ENCODE peak calls at places on chromosomes 12 and 14, in ten cellular contexts. One of them, this sample, is unnamed.

GRCh38 chr14:33916663-33917565 is 34.0 kb downstream of the EGLN3 start:
- DNase-seq in GM13977: no peak
- DNase-seq in esophagus squamous epithelium: no peak
- DNase-seq in left ventricle myocardium inferior: no peak
- DNase-seq in AG04450: no peak
- DNase-seq in HFFc6: no peak
- DNase-seq in ascending aorta: no peak
- DNase-seq in IMR-90: no peak
- DNase-seq in spleen: no peak
- DNase-seq in tibial artery: no peak
- DNase-seq in this sample: no peak

GRCh38 chr14:42654707-42655106 is 1048.0 kb downstream of the LRFN5 start:
- DNase-seq in left ventricle myocardium inferior: no peak
- DNase-seq in IMR-90: no peak
- DNase-seq in ascending aorta: no peak
- DNase-seq in spleen: no peak
- DNase-seq in HFFc6: no peak
- DNase-seq in AG04450: no peak
- DNase-seq in esophagus squamous epithelium: no peak
- DNase-seq in tibial artery: no peak
- DNase-seq in GM13977: no peak
- DNase-seq in this sample: no peak

GRCh38 chr14:23377873-23378563 is 1.2 kb downstream of the CMTM5 start:
- DNase-seq in GM13977: no peak
- DNase-seq in esophagus squamous epithelium: no peak
- DNase-seq in spleen: no peak
- DNase-seq in AG04450: no peak
- DNase-seq in tibial artery: no peak
- DNase-seq in ascending aorta: no peak
- DNase-seq in IMR-90: no peak
- DNase-seq in HFFc6: no peak
- DNase-seq in left ventricle myocardium inferior: no peak
- DNase-seq in this sample: no peak

GRCh38 chr12:102526701-102527100 is 46.3 kb upstream of the IGF1 start:
- DNase-seq in esophagus squamous epithelium: no peak
- DNase-seq in left ventricle myocardium inferior: no peak
- DNase-seq in ascending aorta: no peak
- DNase-seq in AG04450: no peak
- DNase-seq in GM13977: no peak
- DNase-seq in IMR-90: peak; percentile 57
- DNase-seq in spleen: no peak
- DNase-seq in HFFc6: peak; percentile 32
- DNase-seq in tibial artery: no peak
- DNase-seq in this sample: no peak

GRCh38 chr12:59194794-59195193 is 274.5 kb upstream of the LRIG3 start:
- DNase-seq in spleen: no peak
- DNase-seq in tibial artery: no peak
- DNase-seq in HFFc6: no peak
- DNase-seq in IMR-90: no peak
- DNase-seq in AG04450: no peak
- DNase-seq in esophagus squamous epithelium: no peak
- DNase-seq in GM13977: no peak
- DNase-seq in left ventricle myocardium inferior: no peak
- DNase-seq in ascending aorta: no peak
- DNase-seq in this sample: no peak

GRCh38 chr12:28742791-28743190 is 406.3 kb upstream of the FAR2 start:
- DNase-seq in ascending aorta: no peak
- DNase-seq in left ventricle myocardium inferior: no peak
- DNase-seq in esophagus squamous epithelium: no peak
- DNase-seq in spleen: no peak
- DNase-seq in tibial artery: no peak
- DNase-seq in AG04450: no peak
- DNase-seq in GM13977: no peak
- DNase-seq in HFFc6: no peak
- DNase-seq in IMR-90: peak; percentile 42
- DNase-seq in this sample: no peak

GRCh38 chr14:75059642-75060041 is 4.2 kb downstream of the ACYP1 start:
- DNase-seq in tibial artery: no peak
- DNase-seq in HFFc6: peak; percentile 50
- DNase-seq in GM13977: no peak
- DNase-seq in IMR-90: peak; percentile 26
- DNase-seq in spleen: no peak
- DNase-seq in esophagus squamous epithelium: no peak
- DNase-seq in ascending aorta: no peak
- DNase-seq in left ventricle myocardium inferior: no peak
- DNase-seq in AG04450: no peak
- DNase-seq in this sample: no peak

GRCh38 chr12:40238221-40238902 is 13.6 kb downstream of the LRRK2 start:
- DNase-seq in IMR-90: no peak
- DNase-seq in AG04450: no peak
- DNase-seq in tibial artery: no peak
- DNase-seq in left ventricle myocardium inferior: no peak
- DNase-seq in GM13977: no peak
- DNase-seq in ascending aorta: no peak
- DNase-seq in esophagus squamous epithelium: no peak
- DNase-seq in spleen: no peak
- DNase-seq in HFFc6: no peak
- DNase-seq in this sample: no peak

GRCh38 chr14:98112211-98112780 is 1159.7 kb downstream of the BCL11B start:
- DNase-seq in GM13977: no peak
- DNase-seq in esophagus squamous epithelium: no peak
- DNase-seq in tibial artery: no peak
- DNase-seq in ascending aorta: no peak
- DNase-seq in IMR-90: no peak
- DNase-seq in HFFc6: no peak
- DNase-seq in AG04450: no peak
- DNase-seq in left ventricle myocardium inferior: no peak
- DNase-seq in spleen: no peak
- DNase-seq in this sample: peak; percentile 16

GRCh38 chr14:35506927-35507326 is 27.0 kb upstream of the INSM2 start:
- DNase-seq in spleen: no peak
- DNase-seq in HFFc6: peak; percentile 61
- DNase-seq in tibial artery: no peak
- DNase-seq in esophagus squamous epithelium: no peak
- DNase-seq in ascending aorta: no peak
- DNase-seq in GM13977: no peak
- DNase-seq in IMR-90: peak; percentile 76
- DNase-seq in AG04450: no peak
- DNase-seq in left ventricle myocardium inferior: no peak
- DNase-seq in this sample: no peak

GRCh38 chr12:44500423-44500822 is 375.7 kb downstream of the NELL2 start:
- DNase-seq in AG04450: no peak
- DNase-seq in esophagus squamous epithelium: no peak
- DNase-seq in tibial artery: no peak
- DNase-seq in GM13977: no peak
- DNase-seq in HFFc6: no peak
- DNase-seq in ascending aorta: no peak
- DNase-seq in left ventricle myocardium inferior: no peak
- DNase-seq in IMR-90: no peak
- DNase-seq in spleen: peak; percentile 71
- DNase-seq in this sample: no peak

GRCh38 chr12:89087149-89087834 is 265.0 kb downstream of the DUSP6 start:
- DNase-seq in tibial artery: no peak
- DNase-seq in left ventricle myocardium inferior: no peak
- DNase-seq in esophagus squamous epithelium: no peak
- DNase-seq in GM13977: no peak
- DNase-seq in spleen: no peak
- DNase-seq in AG04450: no peak
- DNase-seq in ascending aorta: no peak
- DNase-seq in HFFc6: no peak
- DNase-seq in IMR-90: no peak
- DNase-seq in this sample: peak; percentile 5

GRCh38 chr12:15837141-15837781 is 44.9 kb upstream of the STRAP start:
- DNase-seq in AG04450: no peak
- DNase-seq in esophagus squamous epithelium: no peak
- DNase-seq in GM13977: no peak
- DNase-seq in tibial artery: no peak
- DNase-seq in ascending aorta: no peak
- DNase-seq in spleen: no peak
- DNase-seq in left ventricle myocardium inferior: no peak
- DNase-seq in IMR-90: peak; percentile 66
- DNase-seq in HFFc6: peak; percentile 43
- DNase-seq in this sample: no peak

GRCh38 chr12:105948331-105948730 is 190.4 kb downstream of the NUAK1 start:
- DNase-seq in esophagus squamous epithelium: no peak
- DNase-seq in HFFc6: peak; percentile 31
- DNase-seq in left ventricle myocardium inferior: no peak
- DNase-seq in ascending aorta: peak; percentile 78
- DNase-seq in tibial artery: peak; percentile 54
- DNase-seq in spleen: no peak
- DNase-seq in AG04450: no peak
- DNase-seq in GM13977: no peak
- DNase-seq in IMR-90: peak; percentile 23
- DNase-seq in this sample: no peak

GRCh38 chr12:52305921-52306705 is 14.8 kb upstream of the KRT81 start:
- DNase-seq in tibial artery: no peak
- DNase-seq in ascending aorta: no peak
- DNase-seq in esophagus squamous epithelium: no peak
- DNase-seq in HFFc6: no peak
- DNase-seq in GM13977: no peak
- DNase-seq in spleen: peak; percentile 62
- DNase-seq in AG04450: no peak
- DNase-seq in left ventricle myocardium inferior: no peak
- DNase-seq in IMR-90: no peak
- DNase-seq in this sample: no peak
- TF ChIP-seq CTCF in tibial artery: peak; percentile 6
- TF ChIP-seq CTCF in ascending aorta: no peak
- TF ChIP-seq CTCF in esophagus squamous epithelium: peak; percentile 33
- TF ChIP-seq CTCF in HFFc6: peak; percentile 70
- TF ChIP-seq CTCF in GM13977: peak; percentile 16
- TF ChIP-seq CTCF in spleen: no peak
- TF ChIP-seq CTCF in AG04450: peak; percentile 32
- TF ChIP-seq CTCF in left ventricle myocardium inferior: peak; percentile 32
- TF ChIP-seq CTCF in IMR-90: no peak
- TF ChIP-seq CTCF in this sample: peak; percentile 35

GRCh38 chr14:39469094-39469710 is 37.0 kb upstream of the FBXO33 start:
- DNase-seq in esophagus squamous epithelium: no peak
- DNase-seq in AG04450: no peak
- DNase-seq in GM13977: peak; percentile 14
- DNase-seq in left ventricle myocardium inferior: no peak
- DNase-seq in ascending aorta: no peak
- DNase-seq in HFFc6: no peak
- DNase-seq in tibial artery: no peak
- DNase-seq in spleen: no peak
- DNase-seq in IMR-90: no peak
- DNase-seq in this sample: peak; percentile 44
- TF ChIP-seq CTCF in esophagus squamous epithelium: no peak
- TF ChIP-seq CTCF in AG04450: peak; percentile 23
- TF ChIP-seq CTCF in GM13977: peak; percentile 82
- TF ChIP-seq CTCF in left ventricle myocardium inferior: peak; percentile 29
- TF ChIP-seq CTCF in ascending aorta: no peak
- TF ChIP-seq CTCF in HFFc6: peak; percentile 14
- TF ChIP-seq CTCF in tibial artery: no peak
- TF ChIP-seq CTCF in spleen: peak; percentile 12
- TF ChIP-seq CTCF in IMR-90: peak; percentile 27
- TF ChIP-seq CTCF in this sample: no peak

DNA sequence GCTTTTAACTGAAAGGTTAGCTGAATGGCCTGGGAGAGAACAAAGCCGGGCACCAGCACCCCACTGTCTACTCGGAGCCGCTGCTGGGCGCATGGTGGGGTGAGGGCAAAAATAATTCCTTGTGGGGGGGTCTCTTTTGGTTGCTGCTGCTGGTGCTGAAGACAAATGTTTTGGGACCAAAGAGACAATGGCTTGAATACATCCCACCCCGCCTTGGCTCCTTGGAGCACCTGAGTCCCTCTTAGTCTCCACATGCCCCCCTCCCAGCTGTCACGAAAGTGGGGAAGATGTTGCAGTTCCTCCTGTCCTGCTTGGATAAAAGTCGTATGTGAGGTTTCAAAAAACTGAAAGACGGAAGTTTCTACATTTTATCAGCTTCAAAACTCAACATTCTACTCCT is 85.0 kb downstream of the PIWIL1 start:
- DNase-seq in IMR-90: no peak
- DNase-seq in GM13977: no peak
- DNase-seq in spleen: peak; percentile 38
- DNase-seq in esophagus squamous epithelium: no peak
- DNase-seq in tibial artery: no peak
- DNase-seq in AG04450: no peak
- DNase-seq in left ventricle myocardium inferior: no peak
- DNase-seq in HFFc6: no peak
- DNase-seq in ascending aorta: peak; percentile 27
- DNase-seq in this sample: no peak
- TF ChIP-seq CTCF in IMR-90: no peak
- TF ChIP-seq CTCF in GM13977: no peak
- TF ChIP-seq CTCF in spleen: no peak
- TF ChIP-seq CTCF in esophagus squamous epithelium: no peak
- TF ChIP-seq CTCF in tibial artery: no peak
- TF ChIP-seq CTCF in AG04450: no peak
- TF ChIP-seq CTCF in left ventricle myocardium inferior: no peak
- TF ChIP-seq CTCF in HFFc6: no peak
- TF ChIP-seq CTCF in ascending aorta: no peak
- TF ChIP-seq CTCF in this sample: no peak

DNA sequence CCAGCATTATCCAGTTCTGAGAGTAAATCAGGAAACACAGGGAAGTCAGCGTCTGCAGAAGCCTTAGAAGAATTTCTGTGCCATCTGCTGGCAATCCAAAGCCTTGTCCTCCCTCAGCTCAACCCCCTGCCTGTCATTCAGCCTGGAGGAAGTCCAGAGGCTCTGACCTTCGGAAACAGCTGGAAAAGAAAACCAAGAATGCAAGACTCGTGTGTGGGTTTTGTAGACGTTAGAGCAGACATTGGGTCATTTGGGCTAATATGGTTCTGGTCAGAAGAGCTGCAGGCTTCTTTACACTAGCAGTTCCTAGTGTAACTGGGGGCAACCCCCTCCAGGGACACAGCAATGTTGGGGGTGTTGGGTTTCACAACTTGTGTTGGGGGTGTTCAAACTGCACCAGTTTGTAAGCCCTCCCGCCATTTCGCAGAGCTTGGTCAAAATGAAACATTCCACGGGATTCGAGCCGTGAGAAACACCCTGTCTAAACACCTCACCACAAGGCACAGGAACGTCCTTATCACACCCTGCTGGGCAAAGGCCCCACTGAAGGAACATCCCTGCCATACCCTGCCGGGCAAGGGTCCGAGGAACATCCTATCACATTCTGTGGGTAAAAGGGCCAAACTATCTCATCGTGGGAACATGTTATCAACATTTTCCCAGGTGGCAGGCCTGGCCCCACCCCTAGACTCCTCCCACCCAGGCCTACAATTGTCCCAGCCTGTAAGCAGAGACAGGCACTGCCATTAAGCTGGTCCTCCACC is 21.0 kb upstream of the SERPINA4 start:
- DNase-seq in left ventricle myocardium inferior: no peak
- DNase-seq in esophagus squamous epithelium: no peak
- DNase-seq in spleen: no peak
- DNase-seq in IMR-90: peak; percentile 9
- DNase-seq in GM13977: no peak
- DNase-seq in HFFc6: no peak
- DNase-seq in AG04450: no peak
- DNase-seq in ascending aorta: no peak
- DNase-seq in tibial artery: no peak
- DNase-seq in this sample: no peak
- TF ChIP-seq CTCF in left ventricle myocardium inferior: no peak
- TF ChIP-seq CTCF in esophagus squamous epithelium: no peak
- TF ChIP-seq CTCF in spleen: no peak
- TF ChIP-seq CTCF in IMR-90: no peak
- TF ChIP-seq CTCF in GM13977: no peak
- TF ChIP-seq CTCF in HFFc6: no peak
- TF ChIP-seq CTCF in AG04450: no peak
- TF ChIP-seq CTCF in ascending aorta: no peak
- TF ChIP-seq CTCF in tibial artery: no peak
- TF ChIP-seq CTCF in this sample: no peak

GRCh38 chr14:50688875-50689274 is 20.8 kb upstream of the SAV1 start:
- DNase-seq in esophagus squamous epithelium: no peak
- DNase-seq in HFFc6: no peak
- DNase-seq in spleen: no peak
- DNase-seq in tibial artery: no peak
- DNase-seq in ascending aorta: no peak
- DNase-seq in AG04450: no peak
- DNase-seq in GM13977: no peak
- DNase-seq in left ventricle myocardium inferior: no peak
- DNase-seq in IMR-90: no peak
- DNase-seq in this sample: no peak
- TF ChIP-seq CTCF in esophagus squamous epithelium: no peak
- TF ChIP-seq CTCF in HFFc6: no peak
- TF ChIP-seq CTCF in spleen: no peak
- TF ChIP-seq CTCF in tibial artery: no peak
- TF ChIP-seq CTCF in ascending aorta: no peak
- TF ChIP-seq CTCF in AG04450: no peak
- TF ChIP-seq CTCF in GM13977: no peak
- TF ChIP-seq CTCF in left ventricle myocardium inferior: peak; percentile 31
- TF ChIP-seq CTCF in IMR-90: no peak
- TF ChIP-seq CTCF in this sample: no peak